ENCODE peak calls at places on chromosomes 3 and 15, in eight cellular contexts. W is PC-3, X is lower lobe of right lung, R is ovary, J is tibial artery, Z is sigmoid colon, Y is GM23338, C is spleen. P is an unnamed sample.
A peak's percentile ranks its signal among the peaks of the same experiment; 100 is the strongest.

GRCh38 chr3:54086639-54087405 is 35.5 kb upstream of the CACNA2D3 start:
- DNase-seq in Y (no peak), Z (no peak), W (no peak), X (no peak), C (no peak), J (no peak), R (no peak), P (no peak)

GRCh38 chr15:45642203-45642932 is 7.5 kb downstream of the SQOR start:
- DNase-seq in W (peak; percentile 73), Z (peak; percentile 73), R (no peak), Y (no peak), C (no peak), J (peak; percentile 79), X (no peak), P (no peak)

GRCh38 chr15:77502379-77503095 is 81.8 kb downstream of the HMG20A start:
- DNase-seq in C (no peak), Y (no peak), W (no peak), R (no peak), Z (no peak), X (no peak), J (no peak), P (no peak)

GRCh38 chr3:123317716-123318115 is 116.0 kb downstream of the SEC22A start:
- DNase-seq in J (no peak), X (peak; percentile 20), Z (no peak), C (peak; percentile 54), W (no peak), R (no peak), Y (no peak), P (no peak)

GRCh38 chr3:176633511-176633910 is 563.8 kb downstream of the TBL1XR1 start:
- DNase-seq in X (no peak), Z (no peak), R (no peak), W (peak; percentile 11), C (no peak), Y (peak; percentile 63), J (no peak), P (no peak)

GRCh38 chr3:114863848-114864247 is 283.2 kb downstream of the ZBTB20 start:
- DNase-seq in Y (no peak), J (no peak), W (no peak), X (no peak), R (no peak), Z (no peak), C (no peak), P (no peak)

GRCh38 chr15:90838066-90838465 is 30.3 kb upstream of the FURIN start:
- DNase-seq in Y (no peak), C (peak; percentile 87), W (no peak), Z (no peak), X (no peak), R (no peak), J (no peak), P (no peak)

GRCh38 chr3:172965256-172965655 is 175.8 kb downstream of the SPATA16 start:
- DNase-seq in J (no peak), Y (no peak), X (no peak), Z (no peak), C (no peak), W (peak; percentile 8), R (no peak), P (no peak)

GRCh38 chr3:33833408-33834116 is 35.1 kb downstream of the PDCD6IP start:
- DNase-seq in Y (peak; percentile 51), X (no peak), Z (no peak), W (no peak), C (no peak), J (no peak), R (no peak), P (no peak)

GRCh38 chr3:102484384-102484783 is 49.6 kb downstream of the ZPLD1 start:
- DNase-seq in Y (no peak), C (no peak), R (no peak), W (peak; percentile 33), X (no peak), Z (no peak), J (no peak), P (no peak)

GRCh38 chr3:171162986-171163723 is 136.6 kb upstream of the SLC2A2 start:
- DNase-seq in R (no peak), Z (no peak), Y (peak; percentile 61), J (no peak), C (no peak), X (no peak), W (peak; percentile 53), P (no peak)

DNA sequence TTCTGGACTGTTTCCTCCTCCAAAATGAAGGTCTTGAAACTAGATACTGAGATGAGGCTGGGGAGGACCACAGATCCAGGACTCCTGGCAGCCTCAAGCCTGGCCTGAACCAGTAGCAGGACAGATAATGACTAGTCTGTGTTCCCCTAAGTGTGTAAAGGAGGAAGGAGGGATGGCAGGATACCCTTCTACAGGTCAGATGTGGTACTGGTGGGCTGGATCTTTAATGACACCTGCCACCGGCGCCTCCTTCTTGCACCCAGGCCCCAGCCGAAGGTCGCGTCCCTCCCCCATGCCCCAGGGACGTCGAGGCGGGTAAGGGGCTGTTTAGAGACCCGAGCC is 556 bp downstream of the USP19 start:
- DNase-seq in W (no peak), Z (no peak), X (no peak), R (no peak), Y (peak; percentile 33), C (no peak), J (no peak), P (no peak)
- H3K4me1 ChIP-seq in W (peaks cover 15% of the 10 kb centered on the region), Z (peaks cover 22% of the 10 kb centered on the region), X (peaks cover 20% of the 10 kb centered on the region), R (peaks cover 7% of the 10 kb centered on the region), Y (peaks cover 4% of the 10 kb centered on the region), C (peaks cover 25% of the 10 kb centered on the region), J (peaks cover 5% of the 10 kb centered on the region), P (no peaks in the 10 kb centered on the region)

GRCh38 chr3:45706133-45706808 is 17.1 kb downstream of the SACM1L start:
- DNase-seq in R (no peak), J (no peak), Y (no peak), X (no peak), Z (no peak), C (no peak), W (no peak), P (no peak)

GRCh38 chr3:45701167-45701867 is 12.1 kb downstream of the SACM1L start:
- DNase-seq in Y (peak; percentile 95), W (no peak), C (no peak), Z (no peak), R (no peak), X (no peak), J (no peak), P (no peak)

GRCh38 chr3:45704544-45704943 is 15.3 kb downstream of the SACM1L start:
- DNase-seq in Y (no peak), R (no peak), W (no peak), J (no peak), X (no peak), C (no peak), Z (no peak), P (no peak)

DNA sequence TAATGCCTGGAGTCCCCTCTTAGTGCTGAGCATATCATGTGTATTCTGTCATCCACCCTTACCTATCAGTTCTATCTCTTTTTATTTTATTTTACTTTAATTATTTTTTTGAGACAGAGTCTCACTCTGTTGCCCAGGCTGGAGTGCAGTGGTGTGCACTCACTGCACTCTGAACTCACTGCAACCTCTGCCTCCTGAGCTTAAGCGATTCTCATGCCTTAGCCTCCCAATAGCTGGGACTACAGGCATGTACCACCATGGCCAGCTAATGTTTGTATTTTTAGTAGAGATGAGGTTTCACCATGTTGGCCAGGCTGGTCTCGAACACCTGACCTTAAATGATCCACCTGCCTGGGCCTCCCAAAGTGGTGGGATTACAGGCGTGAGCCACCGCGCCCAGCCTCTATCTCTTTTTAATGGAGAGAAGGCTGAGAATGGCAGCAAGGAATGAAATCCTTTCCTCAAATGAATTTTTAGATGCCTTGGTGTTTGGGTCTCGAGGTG is 11.4 kb downstream of the SACM1L start:
- DNase-seq in X (no peak), W (no peak), Y (no peak), J (no peak), C (no peak), R (no peak), Z (no peak), P (no peak)
- H3K4me1 ChIP-seq in X (peaks cover 12% of the 10 kb centered on the region), W (no peaks in the 10 kb centered on the region), Y (peaks cover 50% of the 10 kb centered on the region), J (no peaks in the 10 kb centered on the region), C (peaks cover 29% of the 10 kb centered on the region), R (no peaks in the 10 kb centered on the region), Z (peaks cover 7% of the 10 kb centered on the region), P (no peaks in the 10 kb centered on the region)

DNA sequence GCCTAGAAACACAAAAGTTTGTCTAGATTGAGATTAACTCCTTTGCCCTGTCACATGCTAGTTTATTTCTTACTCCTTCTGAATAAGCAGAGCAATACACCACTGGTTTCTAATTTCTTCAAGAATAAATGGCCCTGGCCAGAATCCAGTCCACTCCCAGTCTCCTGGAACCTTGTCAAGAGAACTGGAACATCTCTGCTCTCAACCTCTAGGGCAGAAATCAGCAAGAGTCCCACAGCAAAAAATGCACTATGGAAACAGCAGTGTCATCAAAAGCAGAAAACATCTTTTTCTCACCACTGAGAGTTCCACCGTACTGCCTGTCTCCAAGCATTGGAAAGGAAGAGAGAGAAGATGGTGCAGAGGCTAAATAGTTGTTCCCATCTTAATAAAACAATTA is 35.9 kb upstream of the PPP2R3A start:
- DNase-seq in R (peak; percentile 39), C (no peak), J (no peak), Y (no peak), W (peak; percentile 53), Z (peak; percentile 81), X (no peak), P (no peak)
- H3K4me1 ChIP-seq in R (no peaks in the 10 kb centered on the region), C (no peaks in the 10 kb centered on the region), J (no peaks in the 10 kb centered on the region), Y (peaks cover 4% of the 10 kb centered on the region), W (peaks cover 16% of the 10 kb centered on the region), Z (peaks cover 18% of the 10 kb centered on the region), X (no peaks in the 10 kb centered on the region), P (peaks cover 9% of the 10 kb centered on the region)

GRCh38 chr3:169661567-169662214 is 1.8 kb downstream of the MECOM start:
- DNase-seq in W (peak; percentile 48), R (no peak), Y (peak; percentile 43), Z (no peak), C (peak; percentile 81), J (peak; percentile 68), X (peak; percentile 56), P (peak; percentile 35)
- H3K4me1 ChIP-seq in W (peaks cover 18% of the 10 kb centered on the region), R (peaks cover 8% of the 10 kb centered on the region), Y (peaks cover 73% of the 10 kb centered on the region), Z (peaks cover 38% of the 10 kb centered on the region), C (peaks cover 51% of the 10 kb centered on the region), J (no peaks in the 10 kb centered on the region), X (peaks cover 32% of the 10 kb centered on the region), P (peaks cover 3% of the 10 kb centered on the region)